ENCODE peak calls at places on chromosomes 4 and X, in nine cellular contexts. H, U, Y, D, T, X, N, E and O are unnamed samples.

GRCh38 chr4:13088726-13089658 is 395.1 kb downstream of the RAB28 start:
- DNase-seq in H (no peak), U (no peak), Y (no peak), D (peak), T (no peak), X (peak), N (no peak), E (no peak), O (no peak)

GRCh38 chrX:65871671-65872311 is 168.1 kb downstream of the VSIG4 start:
- DNase-seq in H (no peak), U (no peak), Y (peak), D (no peak), T (peak), X (no peak), N (no peak), E (no peak), O (no peak)

GRCh38 chr4:98601719-98602118 is 56.7 kb downstream of the TSPAN5 start:
- DNase-seq in H (no peak), U (no peak), Y (no peak), D (peak), T (peak), X (no peak), N (no peak), E (no peak), O (no peak)

GRCh38 chr4:2686379-2687265 is 69.5 kb downstream of the TNIP2 start:
- DNase-seq in H (peak), U (no peak), Y (no peak), D (no peak), T (no peak), X (no peak), N (no peak), E (no peak), O (no peak)

GRCh38 chrX:151825927-151826471 is 86.7 kb upstream of the MAGEA4 start:
- DNase-seq in H (no peak), U (no peak), Y (no peak), D (peak), T (peak), X (peak), N (peak), E (peak), O (no peak)

GRCh38 chr4:52780206-52780605 is 29.0 kb upstream of the ERVMER34-1 start:
- DNase-seq in H (no peak), U (no peak), Y (no peak), D (peak), T (peak), X (peak), N (peak), E (no peak), O (peak)

GRCh38 chrX:120575379-120576114 is 14.8 kb upstream of the CUL4B start:
- DNase-seq in H (no peak), U (no peak), Y (no peak), D (no peak), T (no peak), X (no peak), N (no peak), E (no peak), O (no peak)

GRCh38 chr4:86706923-86707597 is 112.9 kb downstream of the PTPN13 start:
- DNase-seq in H (no peak), U (no peak), Y (no peak), D (peak), T (peak), X (no peak), N (peak), E (no peak), O (no peak)

GRCh38 chr4:88949605-88950004 is 107.4 kb downstream of the FAM13A start:
- DNase-seq in H (no peak), U (no peak), Y (no peak), D (no peak), T (no peak), X (no peak), N (no peak), E (no peak), O (no peak)

GRCh38 chrX:69748055-69748454 is 132.1 kb downstream of the EDA start:
- DNase-seq in H (no peak), U (no peak), Y (no peak), D (no peak), T (no peak), X (no peak), N (no peak), E (no peak), O (no peak)

GRCh38 chr4:125951275-125951887 is 636.6 kb downstream of the FAT4 start:
- DNase-seq in H (no peak), U (no peak), Y (no peak), D (peak), T (peak), X (peak), N (no peak), E (no peak), O (no peak)

GRCh38 chr4:127012549-127012948 is 620.2 kb upstream of the INTU start:
- DNase-seq in H (no peak), U (no peak), Y (no peak), D (peak), T (peak), X (peak), N (no peak), E (no peak), O (no peak)

GRCh38 chr4:20662851-20663250 is 37.4 kb upstream of the PACRGL start:
- DNase-seq in H (no peak), U (no peak), Y (no peak), D (peak), T (peak), X (peak), N (no peak), E (no peak), O (no peak)

GRCh38 chr4:1357356-1358248 is 10.6 kb downstream of the UVSSA start:
- DNase-seq in H (no peak), U (no peak), Y (no peak), D (no peak), T (no peak), X (no peak), N (no peak), E (no peak), O (no peak)

GRCh38 chr4:182770969-182771330 is 146.2 kb downstream of the DCTD start:
- DNase-seq in H (no peak), U (no peak), Y (peak), D (no peak), T (no peak), X (peak), N (no peak), E (no peak), O (no peak)

GRCh38 chr4:3688018-3688998 is 77.9 kb upstream of the ADRA2C start:
- DNase-seq in H (no peak), U (no peak), Y (no peak), D (no peak), T (no peak), X (no peak), N (no peak), E (no peak), O (no peak)

GRCh38 chr4:15015170-15015569 is 12.9 kb downstream of the CPEB2 start:
- DNase-seq in H (no peak), U (no peak), Y (no peak), D (no peak), T (no peak), X (no peak), N (no peak), E (no peak), O (no peak)

GRCh38 chr4:158170691-158171455 is 2.0 kb downstream of the GASK1B start:
- DNase-seq in H (peak), U (peak), Y (no peak), D (no peak), T (peak), X (no peak), N (peak), E (peak), O (peak)

GRCh38 chrX:262391-262909 is 18.7 kb upstream of the PLCXD1 start:
- DNase-seq in H (no peak), U (no peak), Y (no peak), D (no peak), T (no peak), X (no peak), N (no peak), E (no peak), O (no peak)

GRCh38 chrX:13177921-13178320 is 133.5 kb upstream of the FAM9C start:
- DNase-seq in H (no peak), U (no peak), Y (no peak), D (no peak), T (no peak), X (no peak), N (no peak), E (no peak), O (no peak)

GRCh38 chr4:124427095-124427767 is 285.3 kb downstream of the ANKRD50 start:
- DNase-seq in H (peak), U (no peak), Y (no peak), D (no peak), T (peak), X (no peak), N (peak), E (no peak), O (no peak)

GRCh38 chr4:156137971-156138581 is 184.4 kb upstream of the CTSO start:
- DNase-seq in H (no peak), U (no peak), Y (peak), D (no peak), T (no peak), X (no peak), N (no peak), E (no peak), O (no peak)

GRCh38 chr4:4491396-4491893 is 50.4 kb downstream of the STX18 start:
- DNase-seq in H (no peak), U (no peak), Y (no peak), D (no peak), T (no peak), X (peak), N (no peak), E (no peak), O (no peak)

GRCh38 chr4:26787461-26788340 is 72.9 kb upstream of the STIM2 start:
- DNase-seq in H (no peak), U (no peak), Y (peak), D (peak), T (peak), X (peak), N (no peak), E (peak), O (peak)

GRCh38 chrX:3609800-3610199 is 103.6 kb downstream of the PRKX start:
- DNase-seq in H (no peak), U (no peak), Y (no peak), D (peak), T (peak), X (peak), N (no peak), E (no peak), O (no peak)

GRCh38 chrX:23765868-23766267 is 17.1 kb upstream of the SAT1 start:
- DNase-seq in H (no peak), U (no peak), Y (no peak), D (no peak), T (no peak), X (no peak), N (no peak), E (no peak), O (no peak)

GRCh38 chr4:76607266-76607799 is 172.3 kb downstream of the SHROOM3 start:
- DNase-seq in H (no peak), U (no peak), Y (peak), D (peak), T (peak), X (no peak), N (no peak), E (no peak), O (no peak)

GRCh38 chr4:6356076-6356560 is 86.5 kb downstream of the WFS1 start:
- DNase-seq in H (no peak), U (no peak), Y (no peak), D (no peak), T (no peak), X (no peak), N (no peak), E (no peak), O (no peak)

GRCh38 chr4:6352031-6352763 is 82.5 kb downstream of the WFS1 start:
- DNase-seq in H (no peak), U (no peak), Y (no peak), D (no peak), T (no peak), X (no peak), N (no peak), E (no peak), O (no peak)

GRCh38 chr4:6355052-6355451 is 85.4 kb downstream of the WFS1 start:
- DNase-seq in H (no peak), U (no peak), Y (no peak), D (no peak), T (no peak), X (no peak), N (no peak), E (no peak), O (no peak)

GRCh38 chr4:6354626-6355025 is 85.0 kb downstream of the WFS1 start:
- DNase-seq in H (no peak), U (no peak), Y (no peak), D (no peak), T (no peak), X (no peak), N (no peak), E (no peak), O (no peak)

DNA sequence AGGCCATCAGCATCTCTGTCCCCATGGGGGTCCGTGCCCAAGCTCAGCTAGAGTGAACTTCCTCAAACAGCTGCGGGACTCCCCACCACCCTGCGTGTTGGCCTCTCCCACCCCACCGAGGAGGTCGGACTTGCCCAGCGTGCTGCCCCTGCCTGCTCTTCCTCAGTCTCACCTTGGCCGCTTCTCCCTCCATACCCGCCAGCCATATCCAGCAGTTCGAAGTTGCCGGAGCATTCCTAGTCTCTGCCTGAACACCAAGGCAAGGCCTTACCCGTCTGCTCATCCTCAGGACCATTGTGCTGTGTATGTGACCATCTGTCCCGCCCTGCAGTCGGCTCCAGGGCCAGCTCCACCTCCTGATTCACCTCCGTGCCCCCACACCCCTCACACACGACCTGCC is 84.5 kb downstream of the WFS1 start:
- DNase-seq in H (no peak), U (no peak), Y (no peak), D (no peak), T (no peak), X (no peak), N (no peak), E (no peak), O (no peak)
- H3K4me3 ChIP-seq in H (no peak), U (no peak), Y (no peak), D (no peak), T (no peak), X (no peak), N (no peak), E (no peak), O (no peak)

GRCh38 chr4:113759696-113760093 is 1.8 kb downstream of the CAMK2D start:
- DNase-seq in H (no peak), U (no peak), Y (no peak), D (no peak), T (peak), X (peak), N (no peak), E (no peak), O (no peak)

GRCh38 chr4:113757486-113757885 is 4.1 kb downstream of the CAMK2D start:
- DNase-seq in H (no peak), U (no peak), Y (no peak), D (no peak), T (no peak), X (no peak), N (no peak), E (no peak), O (no peak)

GRCh38 chr4:113760094-113760851 is 1.3 kb downstream of the CAMK2D start:
- DNase-seq in H (peak), U (no peak), Y (peak), D (peak), T (peak), X (peak), N (peak), E (peak), O (peak)

GRCh38 chr4:113756005-113756410 is 5.5 kb downstream of the CAMK2D start:
- DNase-seq in H (no peak), U (no peak), Y (no peak), D (peak), T (peak), X (peak), N (no peak), E (no peak), O (no peak)

GRCh38 chr4:113758361-113758760 is 3.2 kb downstream of the CAMK2D start:
- DNase-seq in H (no peak), U (no peak), Y (no peak), D (peak), T (peak), X (peak), N (no peak), E (no peak), O (no peak)
- H3K4me3 ChIP-seq in H (no peak), U (no peak), Y (no peak), D (peak), T (peak), X (peak), N (no peak), E (no peak), O (peak)

DNA sequence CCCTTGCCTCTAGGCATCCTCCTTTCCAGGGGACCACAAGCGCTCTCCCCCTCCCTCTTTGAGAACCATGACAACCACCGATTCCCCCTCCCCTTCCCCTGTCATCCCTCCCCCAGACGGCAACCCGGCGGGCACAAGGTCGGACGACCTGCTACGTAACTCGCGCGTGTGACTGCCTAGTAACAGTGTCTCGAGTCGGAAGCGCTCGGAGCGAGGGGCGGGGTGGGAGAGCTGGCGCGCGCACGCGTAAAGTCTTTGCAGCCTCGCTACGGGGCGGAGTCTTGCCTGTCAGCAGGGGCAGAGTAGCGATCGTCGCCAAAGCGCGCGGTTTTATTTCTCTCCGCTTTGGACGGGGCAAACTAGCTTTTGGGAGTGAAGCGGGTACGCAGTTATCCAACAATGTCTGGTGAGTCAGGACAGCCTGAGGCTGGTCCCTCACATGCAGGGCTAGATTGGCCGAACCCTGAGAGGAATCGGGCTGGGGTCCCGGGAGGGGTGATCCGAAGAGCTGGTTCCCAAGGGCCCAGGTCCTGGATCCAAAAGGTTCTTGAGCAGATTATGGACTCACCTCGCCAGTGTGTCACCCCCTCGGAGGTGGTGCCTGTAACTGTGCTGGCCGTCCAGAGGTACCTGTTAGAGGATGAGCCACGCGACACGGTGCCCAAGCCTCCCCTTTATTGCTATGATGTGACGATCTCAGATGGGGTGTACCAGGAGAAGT is at the start of gene RADX:
- DNase-seq in H (peak), U (peak), Y (peak), D (peak), T (peak), X (peak), N (peak), E (peak), O (peak)
- H3K4me3 ChIP-seq in H (peak), U (peak), Y (peak), D (peak), T (peak), X (peak), N (peak), E (peak), O (peak)

DNA sequence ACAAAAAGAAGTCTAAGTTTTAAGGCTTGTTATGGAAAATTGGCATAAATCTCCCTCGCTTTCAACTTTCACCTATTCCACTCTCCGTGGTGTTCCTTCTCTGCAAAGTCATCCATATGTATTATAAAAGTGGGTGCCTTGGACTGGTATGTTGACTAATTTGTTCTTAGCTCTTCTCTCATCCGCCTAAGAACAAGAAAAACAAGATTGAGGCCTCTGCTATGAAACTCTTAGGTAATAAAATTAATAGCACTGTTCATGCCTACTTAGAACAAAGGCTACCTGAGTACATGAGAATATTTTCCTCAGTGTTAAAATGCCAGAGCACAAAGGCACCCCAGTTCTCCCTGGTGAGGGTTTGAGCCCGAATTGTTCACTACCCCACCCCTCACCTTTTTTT is 1.3 kb downstream of the CNGA1 start:
- DNase-seq in H (no peak), U (no peak), Y (no peak), D (no peak), T (no peak), X (no peak), N (no peak), E (no peak), O (no peak)
- H3K4me3 ChIP-seq in H (no peak), U (no peak), Y (no peak), D (no peak), T (no peak), X (no peak), N (no peak), E (no peak), O (no peak)

GRCh38 chr4:128502818-128503527 is 215.4 kb upstream of the PGRMC2 start:
- DNase-seq in H (no peak), U (no peak), Y (no peak), D (peak), T (no peak), X (peak), N (no peak), E (no peak), O (no peak)
- H3K4me3 ChIP-seq in H (no peak), U (no peak), Y (no peak), D (no peak), T (no peak), X (no peak), N (no peak), E (no peak), O (no peak)

GRCh38 chr4:53905281-53905934 is 159.0 kb downstream of the CHIC2 start:
- DNase-seq in H (no peak), U (no peak), Y (no peak), D (no peak), T (peak), X (no peak), N (no peak), E (no peak), O (no peak)

GRCh38 chr4:53907772-53908171 is 156.6 kb downstream of the CHIC2 start:
- DNase-seq in H (no peak), U (no peak), Y (no peak), D (no peak), T (no peak), X (no peak), N (no peak), E (no peak), O (no peak)

GRCh38 chr4:53905935-53906377 is 158.4 kb downstream of the CHIC2 start:
- DNase-seq in H (no peak), U (no peak), Y (peak), D (peak), T (peak), X (peak), N (peak), E (peak), O (peak)

GRCh38 chr4:53906786-53907185 is 157.6 kb downstream of the CHIC2 start:
- DNase-seq in H (no peak), U (no peak), Y (no peak), D (no peak), T (no peak), X (no peak), N (no peak), E (no peak), O (no peak)

DNA sequence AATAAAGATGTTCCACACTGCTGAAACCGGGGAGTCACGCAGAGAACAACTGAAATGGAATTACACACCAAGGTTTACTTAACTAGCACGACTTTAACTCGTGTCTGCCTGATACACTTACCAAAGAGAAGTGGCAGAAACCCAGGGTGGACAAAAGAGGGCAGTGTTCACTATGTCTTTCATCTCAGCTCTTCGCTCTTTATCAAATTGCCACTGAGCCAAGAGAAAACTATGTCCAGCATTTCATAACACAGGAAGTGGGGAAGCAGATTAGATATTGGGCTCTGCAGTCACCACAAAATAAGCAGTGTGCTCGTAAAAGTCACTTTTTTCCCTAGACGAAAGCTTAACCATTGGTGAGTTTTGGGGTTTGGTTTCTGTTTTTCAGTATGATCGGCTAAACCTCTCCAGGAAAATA is 155.7 kb downstream of the CHIC2 start:
- DNase-seq in H (peak), U (no peak), Y (peak), D (peak), T (peak), X (peak), N (peak), E (no peak), O (no peak)
- H3K4me3 ChIP-seq in H (no peak), U (no peak), Y (peak), D (peak), T (peak), X (peak), N (no peak), E (no peak), O (peak)

DNA sequence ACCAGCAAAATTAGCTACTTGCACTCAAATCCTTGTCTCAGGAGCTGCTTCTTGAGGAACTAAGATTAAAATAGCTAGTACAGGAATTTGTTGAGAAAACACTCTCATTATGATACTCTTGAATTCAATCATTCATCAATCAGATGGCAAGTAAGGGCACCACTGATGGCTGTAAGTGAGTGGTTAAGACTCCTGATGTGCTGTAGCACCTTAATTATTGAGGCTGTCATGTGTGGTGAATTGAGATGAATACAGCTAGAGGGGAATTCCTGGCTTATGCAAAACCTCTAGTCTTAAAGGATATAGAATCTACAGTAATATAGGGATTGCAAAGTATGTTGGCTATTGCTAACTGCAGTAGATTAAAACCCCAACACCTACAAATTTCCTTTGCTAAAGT is 509.1 kb downstream of the IQCM start:
- DNase-seq in H (no peak), U (no peak), Y (no peak), D (no peak), T (no peak), X (no peak), N (no peak), E (no peak), O (no peak)
- H3K4me3 ChIP-seq in H (no peak), U (no peak), Y (no peak), D (no peak), T (no peak), X (no peak), N (no peak), E (no peak), O (no peak)